ENCODE peak calls at places on chromosome 19, in six cellular contexts. O is A549, I is HCT116, B is GM23338, D is HL-60, G is Panc1. N is an unnamed sample.
A peak's percentile ranks its signal among the peaks of the same experiment; 100 is the strongest.

GRCh38 chr19:38524369-38524768 is 90.9 kb downstream of the RYR1 start:
- DNase-seq in O (no peak), I (no peak), B (no peak), D (no peak), G (no peak), N (no peak)

GRCh38 chr19:32652893-32653625 is 21.9 kb downstream of the ANKRD27 start:
- DNase-seq in O (no peak), I (no peak), B (no peak), D (no peak), G (no peak), N (no peak)

GRCh38 chr19:45071969-45072790 is 4.1 kb downstream of the ZNF296 start:
- DNase-seq in O (no peak), I (no peak), B (no peak), D (no peak), G (no peak), N (no peak)

GRCh38 chr19:2613507-2614295 is 88.8 kb downstream of the GNG7 start:
- DNase-seq in O (no peak), I (no peak), B (peak; percentile 83), D (no peak), G (no peak), N (no peak)

GRCh38 chr19:7542556-7543348 is 7.2 kb downstream of the PNPLA6 start:
- DNase-seq in O (no peak), I (no peak), B (no peak), D (no peak), G (no peak), N (no peak)

GRCh38 chr19:40803857-40804782 is 5.1 kb downstream of the EGLN2 start:
- DNase-seq in O (no peak), I (no peak), B (peak; percentile 56), D (no peak), G (no peak), N (peak; percentile 52)

GRCh38 chr19:44539236-44539819 is 9.9 kb upstream of the CEACAM20 start:
- DNase-seq in O (no peak), I (no peak), B (no peak), D (no peak), G (no peak), N (no peak)

GRCh38 chr19:56369886-56370676 is 23.3 kb downstream of the ZNF582 start:
- DNase-seq in O (no peak), I (no peak), B (no peak), D (no peak), G (no peak), N (no peak)

GRCh38 chr19:41967056-41967783 is 8.1 kb upstream of the RABAC1 start:
- DNase-seq in O (no peak), I (no peak), B (no peak), D (no peak), G (no peak), N (no peak)

GRCh38 chr19:34254552-34255432 is at the start of gene GARRE1:
- DNase-seq in O (peak; percentile 96), I (no peak), B (peak; percentile 72), D (peak; percentile 21), G (no peak), N (no peak)
- TF ChIP-seq REST in O (no peak), I (no peak), B (no peak), D (no peak), G (no peak), N (no peak)

GRCh38 chr19:19417618-19418270 is 12.3 kb downstream of the GATAD2A start:
- DNase-seq in O (no peak), I (no peak), B (no peak), D (no peak), G (no peak), N (no peak)
- TF ChIP-seq REST in O (no peak), I (no peak), B (no peak), D (no peak), G (no peak), N (no peak)

DNA sequence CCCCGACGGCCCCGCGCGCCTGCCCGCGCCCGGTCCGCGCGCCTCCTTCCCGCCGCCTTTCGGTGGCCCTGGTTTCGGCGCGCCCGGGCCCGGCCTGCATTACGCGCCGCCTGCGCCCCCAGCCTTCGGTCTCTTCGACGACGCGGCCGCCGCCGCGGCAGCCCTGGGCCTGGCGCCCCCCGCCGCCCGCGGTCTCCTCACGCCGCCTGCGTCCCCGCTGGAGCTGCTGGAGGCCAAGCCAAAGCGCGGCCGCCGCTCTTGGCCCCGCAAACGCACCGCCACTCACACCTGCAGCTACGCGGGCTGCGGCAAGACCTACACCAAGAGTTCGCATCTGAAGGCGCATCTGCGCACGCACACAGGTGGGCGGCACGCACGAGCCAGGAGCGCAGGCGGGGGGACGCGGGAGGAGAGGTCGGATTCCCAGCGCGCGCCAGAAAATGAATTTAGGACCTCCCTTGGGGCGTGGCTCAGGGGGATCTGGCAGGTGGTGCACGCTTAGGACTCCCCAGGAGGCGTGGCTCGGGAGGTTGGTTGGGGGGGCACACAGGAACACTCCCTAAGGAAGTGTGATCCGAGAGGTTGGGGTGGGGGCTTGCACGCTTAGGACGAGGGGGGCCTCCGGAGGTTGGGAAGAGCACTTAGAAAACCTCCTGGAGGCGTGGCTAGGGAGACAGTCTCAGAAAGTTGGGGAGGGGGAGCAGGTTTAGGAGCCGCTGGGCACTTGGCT is 1.2 kb downstream of the KLF2 start:
- DNase-seq in O (no peak), I (no peak), B (peak; percentile 93), D (no peak), G (no peak), N (no peak)
- TF ChIP-seq REST in O (no peak), I (no peak), B (no peak), D (no peak), G (no peak), N (no peak)

GRCh38 chr19:17973759-17974158 is 6.9 kb downstream of the KCNN1 start:
- DNase-seq in O (no peak), I (no peak), B (no peak), D (no peak), G (no peak), N (no peak)

GRCh38 chr19:17977073-17977472 is 10.2 kb downstream of the KCNN1 start:
- DNase-seq in O (no peak), I (no peak), B (no peak), D (no peak), G (no peak), N (no peak)

GRCh38 chr19:17974551-17974950 is 7.6 kb downstream of the KCNN1 start:
- DNase-seq in O (no peak), I (no peak), B (no peak), D (no peak), G (no peak), N (no peak)

GRCh38 chr19:17975032-17975431 is 8.1 kb downstream of the KCNN1 start:
- DNase-seq in O (no peak), I (no peak), B (no peak), D (no peak), G (no peak), N (no peak)

GRCh38 chr19:17977488-17977887 is 10.6 kb downstream of the KCNN1 start:
- DNase-seq in O (no peak), I (no peak), B (no peak), D (no peak), G (no peak), N (no peak)
- TF ChIP-seq REST in O (no peak), I (no peak), B (no peak), D (no peak), G (no peak), N (no peak)

GRCh38 chr19:15614507-15615379 is at the start of gene CYP4F8:
- DNase-seq in O (no peak), I (no peak), B (no peak), D (no peak), G (no peak), N (no peak)
- TF ChIP-seq REST in O (no peak), I (no peak), B (no peak), D (no peak), G (no peak), N (no peak)

GRCh38 chr19:10811391-10812111 is 24.5 kb downstream of the TMED1 start:
- DNase-seq in O (no peak), I (no peak), B (no peak), D (no peak), G (no peak), N (peak; percentile 30)

GRCh38 chr19:10815969-10816635 is 19.9 kb downstream of the TMED1 start:
- DNase-seq in O (no peak), I (no peak), B (peak; percentile 13), D (no peak), G (no peak), N (no peak)

GRCh38 chr19:10815007-10815531 is 20.9 kb downstream of the TMED1 start:
- DNase-seq in O (no peak), I (no peak), B (no peak), D (no peak), G (no peak), N (no peak)

GRCh38 chr19:10812196-10812595 is 23.8 kb downstream of the TMED1 start:
- DNase-seq in O (no peak), I (no peak), B (peak; percentile 40), D (no peak), G (no peak), N (no peak)

GRCh38 chr19:10812902-10813404 is 23.1 kb downstream of the TMED1 start:
- DNase-seq in O (peak; percentile 38), I (no peak), B (no peak), D (peak; percentile 85), G (no peak), N (no peak)
- TF ChIP-seq REST in O (no peak), I (no peak), B (no peak), D (no peak), G (no peak), N (no peak)

GRCh38 chr19:10501971-10502523 is 1.1 kb downstream of the KEAP1 start:
- DNase-seq in O (peak; percentile 65), I (no peak), B (peak; percentile 58), D (peak; percentile 64), G (no peak), N (peak; percentile 33)
- TF ChIP-seq REST in O (no peak), I (no peak), B (no peak), D (no peak), G (no peak), N (no peak)

N was measured in HepG2.